ENCODE peak calls at places on chromosomes 16 and 17, in seven cellular contexts. L is HCEC 1CT; K is activated T-helper 2 cell treated with anti-CD3 and anti-CD28 coated beads, Interferon-gamma antibody, Interleukin-2, Interleukin-4, amounts not matched to agents 10 μg/mL and 5 μg/mL and 100 μg/mL, durations not matched to agents 14 hours and 24 hours and 36 hours; V is AG04450; C is CD4-positive, alpha-beta T cell; F is activated CD8-positive, alpha-beta memory T cell treated with anti-CD3 and anti-CD28 coated beads for 1 hour; B is HTR-8/SVneo. U is an unnamed sample.

GRCh38 chr17:18331879-18332278 is 16.8 kb downstream of the SMCR8 start:
- DNase-seq in C (peak), F (no peak), L (no peak), K (no peak), V (no peak), B (no peak), U (no peak)

GRCh38 chr17:8332688-8333087 is 7.0 kb upstream of the ODF4 start:
- DNase-seq in L (no peak), C (no peak), F (no peak), K (no peak), V (no peak), B (no peak), U (no peak)

GRCh38 chr17:37742114-37742761 is 2.6 kb downstream of the HNF1B start:
- DNase-seq in K (no peak), L (no peak), B (no peak), V (no peak), C (no peak), F (no peak), U (no peak)

GRCh38 chr16:75550211-75550662 is 5.8 kb downstream of the TMEM231 start:
- DNase-seq in L (peak), K (peak), B (no peak), C (no peak), V (no peak), F (no peak), U (no peak)

GRCh38 chr17:16926591-16927451 is 45.1 kb downstream of the TNFRSF13B start:
- DNase-seq in V (no peak), K (no peak), B (no peak), C (no peak), F (no peak), L (peak), U (no peak)

GRCh38 chr17:17181666-17182600 is 24.2 kb downstream of the PLD6 start:
- DNase-seq in V (no peak), L (no peak), B (no peak), K (peak), C (peak), F (no peak), U (no peak)

GRCh38 chr17:36947922-36948716 is 635 bp upstream of the AATF start:
- DNase-seq in K (no peak), V (no peak), C (no peak), L (no peak), B (no peak), F (no peak), U (no peak)

GRCh38 chr16:60651351-60651750 is 1384.9 kb downstream of the CDH8 start:
- DNase-seq in B (no peak), K (no peak), F (no peak), L (no peak), C (no peak), V (no peak), U (no peak)

GRCh38 chr16:27198451-27199234 is 4.7 kb upstream of the KDM8 start:
- DNase-seq in F (no peak), C (no peak), K (no peak), L (no peak), V (no peak), B (no peak), U (no peak)

U was measured in T-helper 17 cell.